ENCODE peak calls at places on chromosome 10, in nine cellular contexts. J is posterior vena cava, H is nephron progenitor cell, N is non-pigmented ciliary epithelial cell, O is GM04503, T is tibial artery, G is occipital lobe, K is fibroblast of gingiva, B is esophagus muscularis mucosa. W is an unnamed sample.

GRCh38 chr10:100146875-100147665 is 38.8 kb downstream of the ERLIN1 start:
- DNase-seq in G (no peak), B (peak), K (peak), N (no peak), O (peak), H (no peak), T (no peak), J (no peak), W (no peak)

GRCh38 chr10:109259293-109259692 is 664.0 kb downstream of the XPNPEP1 start:
- DNase-seq in T (no peak), K (peak), N (peak), G (no peak), H (no peak), J (no peak), O (peak), B (no peak), W (no peak)

GRCh38 chr10:93398528-93398927 is 83.6 kb downstream of the MYOF start:
- DNase-seq in O (no peak), K (no peak), N (no peak), B (no peak), T (no peak), H (no peak), G (no peak), J (no peak), W (no peak)

GRCh38 chr10:29328988-29329387 is 40.1 kb downstream of the LYZL1 start:
- DNase-seq in T (peak), G (no peak), B (no peak), O (peak), J (peak), H (no peak), N (no peak), K (peak), W (no peak)

GRCh38 chr10:8778713-8779112 is 724.2 kb downstream of the GATA3 start:
- DNase-seq in K (no peak), J (no peak), T (no peak), H (no peak), N (no peak), B (no peak), G (no peak), O (no peak), W (no peak)

GRCh38 chr10:98655512-98655911 is 208.8 kb upstream of the HPS1 start:
- DNase-seq in N (no peak), J (no peak), T (no peak), K (no peak), O (no peak), H (no peak), G (no peak), B (no peak), W (no peak)

GRCh38 chr10:96988421-96988820 is 156.3 kb downstream of the LCOR start:
- DNase-seq in G (no peak), T (no peak), H (no peak), B (no peak), K (no peak), O (no peak), J (no peak), N (no peak), W (no peak)

GRCh38 chr10:124394583-124394982 is 24.1 kb downstream of the OAT start:
- DNase-seq in G (no peak), J (no peak), B (no peak), K (no peak), N (no peak), O (no peak), T (no peak), H (no peak), W (no peak)

GRCh38 chr10:98251399-98251798 is 16.6 kb downstream of the LOXL4 start:
- DNase-seq in N (no peak), G (no peak), H (no peak), K (no peak), T (no peak), B (no peak), O (no peak), J (no peak), W (no peak)

GRCh38 chr10:79026341-79026761 is 42.4 kb upstream of the ZMIZ1 start:
- DNase-seq in J (peak), O (no peak), G (no peak), T (no peak), K (no peak), B (no peak), H (no peak), N (no peak), W (no peak)

GRCh38 chr10:131078131-131078881 is 233.2 kb downstream of the TCERG1L start:
- DNase-seq in T (peak), J (peak), N (no peak), G (no peak), O (no peak), B (no peak), H (no peak), K (no peak), W (no peak)

GRCh38 chr10:115056186-115056585 is 37.0 kb upstream of the ATRNL1 start:
- DNase-seq in B (no peak), G (no peak), O (no peak), H (no peak), J (no peak), T (no peak), K (no peak), N (no peak), W (no peak)

GRCh38 chr10:126013489-126014281 is 117.3 kb downstream of the FANK1 start:
- DNase-seq in N (peak), H (no peak), K (peak), J (no peak), G (no peak), T (no peak), B (no peak), O (peak), W (peak)

GRCh38 chr10:91740353-91740924 is 57.8 kb upstream of the TNKS2 start:
- DNase-seq in O (no peak), K (no peak), B (no peak), N (no peak), J (peak), H (no peak), G (no peak), T (no peak), W (no peak)

GRCh38 chr10:4073912-4074311 is 288.9 kb upstream of the KLF6 start:
- DNase-seq in J (peak), B (no peak), O (peak), N (no peak), H (no peak), G (no peak), K (peak), T (peak), W (peak)

GRCh38 chr10:80486151-80486692 is 32.1 kb downstream of the TSPAN14 start:
- DNase-seq in K (no peak), B (no peak), O (no peak), H (no peak), G (no peak), J (no peak), T (no peak), N (no peak), W (no peak)

GRCh38 chr10:80964955-80965614 is 427.4 kb downstream of the SH2D4B start:
- DNase-seq in B (no peak), N (no peak), O (no peak), J (no peak), G (no peak), K (no peak), H (no peak), T (no peak), W (no peak)

GRCh38 chr10:34101001-34101400 is 714.1 kb downstream of the PARD3 start:
- DNase-seq in B (no peak), T (no peak), G (no peak), H (no peak), J (no peak), K (no peak), O (no peak), N (no peak), W (no peak)

GRCh38 chr10:95391570-95392249 is 100.9 kb upstream of the PDLIM1 start:
- DNase-seq in H (peak), O (no peak), B (no peak), K (peak), J (no peak), T (no peak), G (no peak), N (peak), W (peak)

GRCh38 chr10:126705131-126705530 is 34.6 kb upstream of the C10orf90 start:
- DNase-seq in J (no peak), N (no peak), B (peak), T (no peak), H (no peak), K (no peak), G (no peak), O (no peak), W (no peak)

GRCh38 chr10:68192113-68192512 is 39.8 kb downstream of the ATOH7 start:
- DNase-seq in N (no peak), J (no peak), B (no peak), O (no peak), H (no peak), K (no peak), G (no peak), T (no peak), W (no peak)

GRCh38 chr10:79342295-79342761 is 4.9 kb upstream of the PPIF start:
- DNase-seq in J (peak), K (no peak), B (no peak), H (no peak), T (no peak), G (no peak), O (no peak), N (no peak), W (no peak)